ENCODE peak calls at places on chromosomes 4 and X, in nine cellular contexts. K is Peyer's patch; B is heart left ventricle; J is ovary; X is CD4-positive, alpha-beta T cell; I is CD8-positive, alpha-beta memory T cell; C is left ventricle myocardium inferior; V is T-helper 17 cell; H is SJSA1. D is an unnamed sample.

GRCh38 chr4:30370105-30370504 is 350.1 kb upstream of the PCDH7 start:
- DNase-seq in K (no peak), B (no peak), J (no peak), X (no peak), I (no peak), C (no peak), V (no peak), H (no peak), D (no peak)

GRCh38 chr4:179225594-179225993 is 1783.4 kb upstream of the AGA start:
- DNase-seq in K (no peak), B (no peak), J (no peak), X (no peak), I (no peak), C (no peak), V (no peak), H (no peak), D (no peak)

GRCh38 chr4:183626168-183626567 is 32.8 kb downstream of the RWDD4 start:
- DNase-seq in K (no peak), B (no peak), J (peak; percentile 13), X (no peak), I (no peak), C (no peak), V (no peak), H (no peak), D (no peak)

GRCh38 chrX:134631404-134632346 is 26.6 kb downstream of the PLAC1 start:
- DNase-seq in K (peak; percentile 48), B (no peak), J (peak; percentile 46), X (no peak), I (no peak), C (no peak), V (no peak), H (no peak), D (peak; percentile 74)

GRCh38 chr4:151537726-151538125 is 128.8 kb downstream of the FHIP1A start:
- DNase-seq in K (no peak), B (no peak), J (no peak), X (no peak), I (no peak), C (no peak), V (no peak), H (no peak), D (no peak)

GRCh38 chr4:13159041-13159620 is 325.0 kb downstream of the RAB28 start:
- DNase-seq in K (no peak), B (no peak), J (no peak), X (no peak), I (no peak), C (no peak), V (no peak), H (no peak), D (no peak)

GRCh38 chr4:99572527-99573240 is 1.9 kb upstream of the MTTP start:
- DNase-seq in K (no peak), B (no peak), J (no peak), X (no peak), I (no peak), C (no peak), V (no peak), H (no peak), D (no peak)

GRCh38 chr4:153082322-153083301 is 121.6 kb upstream of the TRIM2 start:
- DNase-seq in K (no peak), B (no peak), J (no peak), X (no peak), I (no peak), C (no peak), V (no peak), H (no peak), D (no peak)

GRCh38 chr4:24730256-24731001 is 64.9 kb upstream of the SOD3 start:
- DNase-seq in K (peak; percentile 46), B (peak; percentile 52), J (no peak), X (no peak), I (no peak), C (peak; percentile 59), V (no peak), H (no peak), D (peak; percentile 47)

GRCh38 chr4:2797188-2797544 is 4.3 kb downstream of the SH3BP2 start:
- DNase-seq in K (peak; percentile 42), B (no peak), J (peak; percentile 22), X (no peak), I (no peak), C (no peak), V (peak; percentile 4), H (no peak), D (no peak)

GRCh38 chr4:160224049-160224448 is 1121.2 kb downstream of the RAPGEF2 start:
- DNase-seq in K (no peak), B (no peak), J (no peak), X (no peak), I (no peak), C (no peak), V (no peak), H (no peak), D (no peak)

GRCh38 chr4:186566068-186566467 is 10.7 kb upstream of the MTNR1A start:
- DNase-seq in K (no peak), B (no peak), J (no peak), X (no peak), I (no peak), C (no peak), V (no peak), H (peak; percentile 6), D (no peak)

GRCh38 chr4:21012851-21013331 is 312.6 kb downstream of the PACRGL start:
- DNase-seq in K (no peak), B (no peak), J (no peak), X (no peak), I (no peak), C (no peak), V (no peak), H (no peak), D (no peak)

GRCh38 chr4:21202959-21203358 is 502.7 kb downstream of the PACRGL start:
- DNase-seq in K (no peak), B (no peak), J (no peak), X (no peak), I (no peak), C (no peak), V (no peak), H (no peak), D (no peak)

GRCh38 chrX:104712515-104712914 is 146.5 kb downstream of the IL1RAPL2 start:
- DNase-seq in K (no peak), B (no peak), J (no peak), X (no peak), I (no peak), C (no peak), V (no peak), H (no peak), D (no peak)

GRCh38 chr4:54550415-54551171 is 107.2 kb upstream of the KIT start:
- DNase-seq in K (no peak), B (no peak), J (no peak), X (no peak), I (no peak), C (no peak), V (no peak), H (no peak), D (no peak)

GRCh38 chr4:139207247-139207646 is 30.2 kb upstream of the ELF2 start:
- DNase-seq in K (no peak), B (no peak), J (no peak), X (no peak), I (no peak), C (no peak), V (no peak), H (no peak), D (no peak)

GRCh38 chr4:181752516-181752915 is 490.7 kb upstream of the TENM3 start:
- DNase-seq in K (no peak), B (no peak), J (no peak), X (no peak), I (no peak), C (no peak), V (no peak), H (no peak), D (no peak)
- H3K9me3 ChIP-seq in K (no peaks in the 10 kb centered on the region), B (no peaks in the 10 kb centered on the region), J (no peaks in the 10 kb centered on the region), X (no peaks in the 10 kb centered on the region), I (no peaks in the 10 kb centered on the region), C (no peaks in the 10 kb centered on the region), V (no peaks in the 10 kb centered on the region), H (no peaks in the 10 kb centered on the region), D (no peaks in the 10 kb centered on the region)

DNA sequence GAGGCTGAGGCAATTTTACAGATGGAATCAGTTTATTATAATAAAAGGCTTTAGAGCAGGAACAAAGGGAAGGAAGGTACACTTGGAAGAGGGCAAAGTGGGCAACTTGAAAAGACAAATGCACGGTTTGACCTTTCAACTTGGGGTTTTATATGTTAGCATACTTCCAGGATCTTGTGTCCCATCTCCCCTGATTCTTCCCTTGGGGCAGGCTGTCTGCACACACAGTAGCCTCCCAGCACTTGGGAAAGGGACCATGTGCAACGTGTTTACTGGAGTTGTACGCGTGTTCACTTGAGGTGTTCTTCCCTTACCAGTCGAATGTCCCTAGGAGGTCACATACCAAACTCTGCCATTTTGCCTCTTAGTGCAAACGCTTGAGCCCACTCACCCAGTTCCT is 7.3 kb downstream of the PPA2 start:
- DNase-seq in K (no peak), B (no peak), J (no peak), X (no peak), I (no peak), C (no peak), V (no peak), H (no peak), D (no peak)
- H3K9me3 ChIP-seq in K (no peaks in the 10 kb centered on the region), B (no peaks in the 10 kb centered on the region), J (no peaks in the 10 kb centered on the region), X (no peaks in the 10 kb centered on the region), I (no peaks in the 10 kb centered on the region), C (no peaks in the 10 kb centered on the region), V (no peaks in the 10 kb centered on the region), H (no peaks in the 10 kb centered on the region), D (no peaks in the 10 kb centered on the region)

GRCh38 chr4:34633216-34633615 is 1611.1 kb downstream of the ARAP2 start:
- DNase-seq in K (no peak), B (no peak), J (no peak), X (no peak), I (no peak), C (no peak), V (no peak), H (no peak), D (no peak)

GRCh38 chr4:34636623-34637022 is 1607.7 kb downstream of the ARAP2 start:
- DNase-seq in K (no peak), B (no peak), J (no peak), X (no peak), I (no peak), C (no peak), V (no peak), H (no peak), D (no peak)
- H3K9me3 ChIP-seq in K (no peaks in the 10 kb centered on the region), B (peaks cover 3% of the 10 kb centered on the region), J (no peaks in the 10 kb centered on the region), X (peaks cover 7% of the 10 kb centered on the region), I (no peaks in the 10 kb centered on the region), C (peaks cover 39% of the 10 kb centered on the region), V (no peaks in the 10 kb centered on the region), H (no peaks in the 10 kb centered on the region), D (peaks cover 14% of the 10 kb centered on the region)

GRCh38 chr4:88318751-88319350 is 34.5 kb upstream of the PPM1K start:
- DNase-seq in K (no peak), B (no peak), J (no peak), X (no peak), I (no peak), C (no peak), V (no peak), H (no peak), D (no peak)
- H3K9me3 ChIP-seq in K (no peaks in the 10 kb centered on the region), B (no peaks in the 10 kb centered on the region), J (no peaks in the 10 kb centered on the region), X (no peaks in the 10 kb centered on the region), I (no peaks in the 10 kb centered on the region), C (peaks cover 4% of the 10 kb centered on the region), V (no peaks in the 10 kb centered on the region), H (no peaks in the 10 kb centered on the region), D (no peaks in the 10 kb centered on the region)

D was measured in AG04450.